ENCODE peak calls at places on chromosomes 5 and 9, in five cellular contexts. Z is sigmoid colon, U is fibroblast of lung, L is AG10803, J is aorta. X is an unnamed sample.

GRCh38 chr9:120348951-120349429 is 231.0 kb downstream of the CDK5RAP2 start:
- DNase-seq in L (peak; percentile 47), J (no peak), U (peak; percentile 52), Z (no peak), X (peak; percentile 65)

GRCh38 chr9:90408659-90409058 is 234.0 kb downstream of the DIRAS2 start:
- DNase-seq in J (no peak), Z (no peak), U (no peak), L (no peak), X (no peak)

GRCh38 chr5:159697536-159697935 is 218.7 kb upstream of the ADRA1B start:
- DNase-seq in Z (no peak), L (no peak), U (no peak), J (no peak), X (no peak)

GRCh38 chr5:135694016-135694415 is 115.2 kb upstream of the CXCL14 start:
- DNase-seq in Z (no peak), U (no peak), J (no peak), L (no peak), X (no peak)

GRCh38 chr9:93010696-93011095 is 47.8 kb upstream of the SUSD3 start:
- DNase-seq in Z (no peak), J (peak; percentile 42), U (no peak), L (no peak), X (no peak)

GRCh38 chr5:113061851-113062631 is 85.4 kb downstream of the DCP2 start:
- DNase-seq in J (no peak), U (peak; percentile 92), L (peak; percentile 76), Z (no peak), X (peak; percentile 56)

GRCh38 chr5:218457-219289 is 553 bp downstream of the SDHA start:
- DNase-seq in L (peak; percentile 27), Z (no peak), J (peak; percentile 79), U (peak; percentile 36), X (peak; percentile 44)

GRCh38 chr9:133956520-133957076 is 35.5 kb downstream of the VAV2 start:
- DNase-seq in L (peak; percentile 36), J (peak; percentile 76), U (peak; percentile 34), Z (no peak), X (peak; percentile 46)

GRCh38 chr9:121842612-121842978 is 191.2 kb downstream of the DAB2IP start:
- DNase-seq in L (peak; percentile 59), J (no peak), Z (no peak), U (peak; percentile 71), X (peak; percentile 22)

GRCh38 chr5:150541397-150541675 is 33.4 kb downstream of the NDST1 start:
- DNase-seq in J (peak; percentile 56), L (no peak), U (no peak), Z (no peak), X (no peak)

GRCh38 chr9:69104830-69105527 is 69.1 kb upstream of the TJP2 start:
- DNase-seq in L (no peak), J (no peak), Z (no peak), U (no peak), X (no peak)

GRCh38 chr5:53820119-53820801 is 259.8 kb downstream of the NDUFS4 start:
- DNase-seq in Z (no peak), L (no peak), U (no peak), J (no peak), X (no peak)

GRCh38 chr5:3656803-3657202 is 61.2 kb downstream of the IRX1 start:
- DNase-seq in J (no peak), L (no peak), U (no peak), Z (no peak), X (no peak)

GRCh38 chr9:99239341-99240055 is 17.4 kb downstream of the SEC61B start:
- DNase-seq in Z (no peak), U (peak; percentile 60), J (no peak), L (peak; percentile 79), X (peak; percentile 42)

DNA sequence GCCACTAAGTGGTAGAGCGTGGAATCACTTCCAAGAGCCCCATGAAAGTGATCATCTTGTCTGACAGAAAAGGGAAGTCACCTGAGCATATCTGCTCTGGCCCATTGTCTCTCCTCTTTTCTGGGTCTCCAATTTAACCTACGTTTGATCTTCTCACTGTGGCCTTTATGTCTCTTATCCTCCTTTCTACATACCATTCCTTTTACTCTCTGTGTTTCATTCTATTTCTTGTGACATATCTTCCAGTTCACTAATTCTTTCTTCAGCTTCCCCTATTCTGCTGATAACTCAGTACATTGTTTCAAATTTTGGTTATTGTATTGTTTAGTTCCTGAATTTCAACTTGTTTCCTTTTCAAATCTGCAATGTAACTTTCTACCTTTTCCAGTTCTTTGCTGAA is 132.5 kb downstream of the GPBP1 start:
- DNase-seq in J (no peak), Z (no peak), U (no peak), L (no peak), X (no peak)
- H3K4me3 ChIP-seq in J (no peak overlapping the region), Z (no peak overlapping the region), U (no peak overlapping the region), L (no peak overlapping the region), X (no peak overlapping the region)

GRCh38 chr5:146059349-146060220 is 45.8 kb downstream of the PLAC8L1 start:
- DNase-seq in J (no peak), Z (no peak), L (peak; percentile 39), U (no peak), X (peak; percentile 52)
- H3K4me3 ChIP-seq in J (no peak overlapping the region), Z (no peak overlapping the region), L (no peak overlapping the region), U (no peak overlapping the region), X (no peak overlapping the region)

GRCh38 chr9:6086006-6086655 is 70.7 kb upstream of the RANBP6 start:
- DNase-seq in Z (no peak), L (no peak), U (peak; percentile 31), J (no peak), X (no peak)

GRCh38 chr9:6079386-6079785 is 64.0 kb upstream of the RANBP6 start:
- DNase-seq in L (no peak), U (no peak), Z (no peak), J (no peak), X (no peak)

GRCh38 chr9:6076856-6077255 is 61.4 kb upstream of the RANBP6 start:
- DNase-seq in L (no peak), J (no peak), Z (no peak), U (peak; percentile 62), X (peak; percentile 81)

GRCh38 chr9:6078382-6079105 is 63.1 kb upstream of the RANBP6 start:
- DNase-seq in Z (no peak), L (no peak), U (peak; percentile 63), J (no peak), X (no peak)

DNA sequence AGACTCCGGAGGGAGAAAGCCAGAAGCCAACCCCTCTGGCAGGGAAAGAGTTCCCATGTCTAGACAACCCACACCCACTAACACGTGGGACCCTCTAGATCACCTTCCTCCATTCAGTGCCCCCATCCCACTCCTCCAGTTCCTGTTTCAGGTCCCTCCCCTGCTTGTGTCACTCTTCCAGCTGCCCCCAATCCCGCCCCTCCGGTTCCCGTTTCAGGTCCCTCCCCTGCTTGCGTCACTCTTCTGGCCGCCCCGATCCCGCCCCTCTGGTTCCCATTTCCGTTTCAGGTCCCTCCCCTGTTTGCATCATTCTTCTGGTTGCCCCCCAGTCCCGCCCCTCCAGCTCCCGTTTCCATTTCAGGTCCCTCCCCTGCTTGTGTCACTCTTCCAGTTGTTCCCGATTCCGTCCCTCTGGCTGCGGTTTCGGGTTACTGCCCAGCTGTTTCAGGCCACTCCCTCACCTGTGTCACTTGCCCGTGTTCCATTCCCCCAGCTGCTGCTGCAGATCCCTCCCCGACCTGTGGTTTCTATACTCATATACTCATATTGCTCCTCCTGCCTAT is 64.8 kb upstream of the RANBP6 start:
- DNase-seq in L (peak; percentile 92), Z (peak; percentile 93), J (peak; percentile 94), U (peak; percentile 88), X (peak; percentile 90)
- H3K4me3 ChIP-seq in L (peak overlapping the region; percentile 73), Z (peak overlapping the region; percentile 51), J (no peak overlapping the region), U (peak overlapping the region; percentile 58), X (peak overlapping the region; percentile 47)

GRCh38 chr5:128673010-128673409 is 135.0 kb upstream of the FBN2 start:
- DNase-seq in U (no peak), J (no peak), Z (no peak), L (no peak), X (no peak)
- H3K4me3 ChIP-seq in U (no peak overlapping the region), J (no peak overlapping the region), Z (no peak overlapping the region), L (no peak overlapping the region), X (no peak overlapping the region)

DNA sequence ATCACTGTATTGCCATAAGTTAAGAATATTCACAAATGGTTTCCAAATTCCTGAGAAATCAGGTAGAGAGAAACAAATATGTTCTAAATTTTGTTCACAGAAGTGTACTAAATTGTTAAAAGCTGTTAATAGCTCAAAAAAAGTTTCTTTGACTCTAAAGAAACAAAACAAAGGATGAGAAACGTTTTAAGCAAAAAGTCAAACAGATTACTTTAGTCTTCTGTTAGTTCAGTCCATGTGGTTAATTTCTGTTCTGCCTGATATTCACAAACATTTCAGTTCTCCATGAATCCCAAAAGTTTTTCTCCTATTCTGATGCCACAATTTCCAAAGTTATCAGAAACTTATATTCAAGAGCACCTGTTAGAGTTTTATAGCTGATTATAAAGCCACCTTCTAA is 7.7 kb upstream of the FANCC start:
- DNase-seq in L (no peak), U (no peak), J (no peak), Z (no peak), X (no peak)
- H3K4me3 ChIP-seq in L (no peak overlapping the region), U (no peak overlapping the region), J (no peak overlapping the region), Z (no peak overlapping the region), X (no peak overlapping the region)

DNA sequence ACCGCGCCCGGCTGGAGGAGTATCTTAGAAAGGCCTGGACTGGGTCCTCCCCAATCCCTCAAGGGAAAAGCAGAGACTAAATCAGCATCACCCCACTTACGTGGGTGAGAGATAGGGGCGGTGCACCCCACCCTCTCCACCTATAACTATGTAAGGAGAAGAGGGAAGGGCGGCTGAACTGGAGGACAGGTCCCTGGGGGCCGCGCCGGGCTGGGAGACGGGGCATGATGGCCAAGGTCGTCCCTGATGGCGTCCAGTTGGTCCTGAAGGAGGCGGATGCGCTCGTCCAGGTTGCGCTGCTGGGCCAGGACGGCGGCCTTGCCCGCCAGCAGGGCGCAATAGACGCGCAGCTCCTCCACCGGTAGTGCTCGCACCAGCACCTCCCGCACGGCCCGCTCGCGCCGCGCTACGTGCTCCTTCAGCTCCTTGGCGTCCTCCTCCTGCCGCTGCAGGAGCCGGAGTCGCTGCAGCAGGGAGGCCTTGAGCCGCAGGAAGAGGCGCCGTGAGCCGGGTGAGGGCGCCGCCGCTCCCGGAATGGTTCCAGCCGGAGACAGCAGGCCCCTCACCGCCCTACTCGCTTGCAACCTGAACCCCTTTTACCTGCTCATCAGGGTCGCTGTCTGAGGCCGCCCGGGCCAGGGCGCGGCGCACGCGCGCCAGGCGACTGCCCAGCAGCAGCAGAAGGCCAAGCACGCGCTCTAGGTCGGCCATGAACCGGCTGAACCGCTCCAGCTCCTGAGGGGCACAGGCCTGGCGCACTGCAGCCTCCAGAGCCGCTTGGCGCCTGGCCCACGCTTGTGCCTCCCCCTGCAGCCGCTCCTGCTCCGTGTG is 7.6 kb downstream of the SHROOM1 start:
- DNase-seq in L (no peak), U (peak; percentile 56), Z (no peak), J (no peak), X (peak; percentile 34)
- H3K4me3 ChIP-seq in L (no peak overlapping the region), U (no peak overlapping the region), Z (peak overlapping the region; percentile 41), J (no peak overlapping the region), X (no peak overlapping the region)